ENCODE peak calls at places on chromosome 9, in four cellular contexts. U is stimulated activated CD4-positive, alpha-beta T cell treated with anti-CD3 and anti-CD28 coated beads, Interleukin-15, amount 100 ng/mL, for 1 hour; D is OCI-M1; R is activated T-helper 1 cell treated with anti-CD3 and anti-CD28 coated beads, Interleukin-2, amount 50 U/mL, for 16 hours. M is an unnamed sample.

GRCh38 chr9:69829484-69829883 is 8.9 kb downstream of the CFAP95 start:
- DNase-seq in U (no peak), D (peak), R (no peak), M (no peak)

GRCh38 chr9:123922911-123923310 is 7.0 kb downstream of the DENND1A start:
- DNase-seq in U (no peak), D (no peak), R (no peak), M (no peak)

GRCh38 chr9:35923927-35924763 is 14.9 kb downstream of the SPAAR start:
- DNase-seq in U (no peak), D (peak), R (no peak), M (no peak)

GRCh38 chr9:137035507-137035834 is 3.6 kb upstream of the FUT7 start:
- DNase-seq in U (no peak), D (no peak), R (no peak), M (no peak)

GRCh38 chr9:113274474-113275146 is 762 bp downstream of the CDC26 start:
- DNase-seq in U (no peak), D (peak), R (no peak), M (no peak)

GRCh38 chr9:19424176-19424779 is 15.5 kb downstream of the ACER2 start:
- DNase-seq in U (no peak), D (no peak), R (no peak), M (no peak)

GRCh38 chr9:21324040-21324439 is 11.2 kb downstream of the KLHL9 start:
- DNase-seq in U (no peak), D (no peak), R (no peak), M (no peak)

GRCh38 chr9:124869986-124870560 is 8.1 kb downstream of the ARPC5L start:
- DNase-seq in U (peak), D (peak), R (peak), M (peak)

GRCh38 chr9:2506310-2506709 is 115.3 kb upstream of the VLDLR start:
- DNase-seq in U (no peak), D (no peak), R (no peak), M (no peak)

GRCh38 chr9:98780059-98780749 is 16.2 kb downstream of the ANKS6 start:
- DNase-seq in U (no peak), D (no peak), R (no peak), M (no peak)

GRCh38 chr9:128733256-128733655 is 9.3 kb upstream of the ZDHHC12 start:
- DNase-seq in U (no peak), D (peak), R (no peak), M (no peak)

GRCh38 chr9:33120620-33121019 is 44.1 kb upstream of the SMU1 start:
- DNase-seq in U (no peak), D (no peak), R (no peak), M (no peak)

GRCh38 chr9:128902351-128903078 is 18.3 kb upstream of the PHYHD1 start:
- DNase-seq in U (peak), D (no peak), R (peak), M (peak)

GRCh38 chr9:95098391-95098921 is 219.1 kb downstream of the FANCC start:
- DNase-seq in U (no peak), D (no peak), R (no peak), M (no peak)

GRCh38 chr9:6907772-6908381 is 150.1 kb downstream of the KDM4C start:
- DNase-seq in U (no peak), D (peak), R (no peak), M (no peak)

GRCh38 chr9:21465859-21466518 is 16.1 kb downstream of the IFNE start:
- DNase-seq in U (no peak), D (peak), R (no peak), M (no peak)

GRCh38 chr9:126965541-126966428 is 51.2 kb downstream of the RALGPS1 start:
- DNase-seq in U (peak), D (peak), R (no peak), M (no peak)

GRCh38 chr9:83062653-83063527 is at the start of gene RASEF:
- DNase-seq in U (no peak), D (no peak), R (no peak), M (no peak)

GRCh38 chr9:95032580-95033298 is 284.8 kb downstream of the FANCC start:
- DNase-seq in U (no peak), D (peak), R (no peak), M (no peak)

GRCh38 chr9:20903214-20903613 is 128.2 kb downstream of the HACD4 start:
- DNase-seq in U (no peak), D (no peak), R (no peak), M (no peak)

GRCh38 chr9:130118841-130119520 is 53.2 kb upstream of the NCS1 start:
- DNase-seq in U (no peak), D (no peak), R (no peak), M (no peak)

GRCh38 chr9:32382582-32383320 is 1.7 kb upstream of the ACO1 start:
- DNase-seq in U (no peak), D (no peak), R (no peak), M (no peak)

GRCh38 chr9:106600955-106601354 is 262.0 kb upstream of the ZNF462 start:
- DNase-seq in U (no peak), D (no peak), R (no peak), M (no peak)

GRCh38 chr9:109653470-109653869 is 126.5 kb upstream of the PALM2AKAP2 start:
- DNase-seq in U (no peak), D (no peak), R (no peak), M (no peak)

GRCh38 chr9:121557581-121558422 is 58.2 kb upstream of the GGTA1 start:
- DNase-seq in U (no peak), D (peak), R (no peak), M (no peak)

GRCh38 chr9:13790055-13790454 is 510.6 kb upstream of the MPDZ start:
- DNase-seq in U (no peak), D (no peak), R (no peak), M (no peak)

GRCh38 chr9:127809562-127810377 is 7.1 kb downstream of the FPGS start:
- DNase-seq in U (no peak), D (no peak), R (no peak), M (no peak)

GRCh38 chr9:15696979-15697378 is 144.1 kb downstream of the CCDC171 start:
- DNase-seq in U (no peak), D (no peak), R (no peak), M (no peak)

GRCh38 chr9:92747459-92748232 is 17.0 kb downstream of the BICD2 start:
- DNase-seq in U (no peak), D (no peak), R (no peak), M (no peak)

GRCh38 chr9:39588056-39588814 is 232.8 kb downstream of the SPATA31A1 start:
- DNase-seq in U (no peak), D (no peak), R (no peak), M (no peak)

GRCh38 chr9:89154651-89155336 is 23.8 kb downstream of the SHC3 start:
- DNase-seq in U (no peak), D (peak), R (no peak), M (no peak)

GRCh38 chr9:76257224-76257794 is 136.9 kb downstream of the RFK start:
- DNase-seq in U (no peak), D (no peak), R (no peak), M (no peak)

GRCh38 chr9:129988607-129989361 is 54.2 kb downstream of the FNBP1 start:
- DNase-seq in U (no peak), D (no peak), R (no peak), M (no peak)

M was measured in activated gamma-delta T cell.